ENCODE peak calls at places on chromosome 21, in six cellular contexts. One of them, this sample, is unnamed.
A peak's percentile ranks its signal among the peaks of the same experiment; 100 is the strongest.

GRCh38 chr21:45913886-45914285 is 67.7 kb upstream of the COL6A1 start:
- DNase-seq in stromal cell of bone marrow: no peak
- DNase-seq in Calu3: no peak
- DNase-seq in testis: no peak
- DNase-seq in AG08396: no peak
- DNase-seq in activated T-cell treated with anti-CD3 and anti-CD28 coated beads for 1 hour: no peak
- DNase-seq in this sample: no peak

GRCh38 chr21:32414579-32415358 is 2.3 kb downstream of the EVA1C start:
- DNase-seq in stromal cell of bone marrow: peak; percentile 33
- DNase-seq in Calu3: peak; percentile 8
- DNase-seq in testis: peak; percentile 35
- DNase-seq in AG08396: peak; percentile 39
- DNase-seq in activated T-cell treated with anti-CD3 and anti-CD28 coated beads for 1 hour: no peak
- DNase-seq in this sample: no peak

GRCh38 chr21:32768530-32768929 is 3.0 kb downstream of the PAXBP1 start:
- DNase-seq in stromal cell of bone marrow: no peak
- DNase-seq in Calu3: no peak
- DNase-seq in testis: no peak
- DNase-seq in AG08396: no peak
- DNase-seq in activated T-cell treated with anti-CD3 and anti-CD28 coated beads for 1 hour: no peak
- DNase-seq in this sample: no peak

GRCh38 chr21:32521736-32522360 is 63.5 kb downstream of the TCP10L start:
- DNase-seq in stromal cell of bone marrow: no peak
- DNase-seq in Calu3: no peak
- DNase-seq in testis: no peak
- DNase-seq in AG08396: no peak
- DNase-seq in activated T-cell treated with anti-CD3 and anti-CD28 coated beads for 1 hour: no peak
- DNase-seq in this sample: no peak

GRCh38 chr21:33976082-33976979 is 60.7 kb upstream of the ATP5PO start:
- DNase-seq in stromal cell of bone marrow: peak; percentile 98
- DNase-seq in Calu3: peak; percentile 16
- DNase-seq in testis: no peak
- DNase-seq in AG08396: peak; percentile 82
- DNase-seq in activated T-cell treated with anti-CD3 and anti-CD28 coated beads for 1 hour: peak; percentile 30
- DNase-seq in this sample: peak; percentile 20

GRCh38 chr21:31667141-31667540 is 7.6 kb downstream of the SOD1 start:
- DNase-seq in stromal cell of bone marrow: no peak
- DNase-seq in Calu3: no peak
- DNase-seq in testis: no peak
- DNase-seq in AG08396: no peak
- DNase-seq in activated T-cell treated with anti-CD3 and anti-CD28 coated beads for 1 hour: no peak
- DNase-seq in this sample: no peak

GRCh38 chr21:34844033-34844923 is 175.5 kb downstream of the CLIC6 start:
- DNase-seq in stromal cell of bone marrow: no peak
- DNase-seq in Calu3: no peak
- DNase-seq in testis: peak; percentile 63
- DNase-seq in AG08396: no peak
- DNase-seq in activated T-cell treated with anti-CD3 and anti-CD28 coated beads for 1 hour: no peak
- DNase-seq in this sample: peak; percentile 39

GRCh38 chr21:35024475-35024874 is 24.6 kb downstream of the RUNX1 start:
- DNase-seq in stromal cell of bone marrow: no peak
- DNase-seq in Calu3: no peak
- DNase-seq in testis: no peak
- DNase-seq in AG08396: no peak
- DNase-seq in activated T-cell treated with anti-CD3 and anti-CD28 coated beads for 1 hour: no peak
- DNase-seq in this sample: no peak

GRCh38 chr21:45129231-45129923 is 55.0 kb downstream of the ADARB1 start:
- DNase-seq in stromal cell of bone marrow: no peak
- DNase-seq in Calu3: peak; percentile 11
- DNase-seq in testis: no peak
- DNase-seq in AG08396: no peak
- DNase-seq in activated T-cell treated with anti-CD3 and anti-CD28 coated beads for 1 hour: no peak
- DNase-seq in this sample: no peak

GRCh38 chr21:34613679-34614442 is 1.1 kb downstream of the RCAN1 start:
- DNase-seq in stromal cell of bone marrow: no peak
- DNase-seq in Calu3: peak; percentile 2
- DNase-seq in testis: no peak
- DNase-seq in AG08396: peak; percentile 54
- DNase-seq in activated T-cell treated with anti-CD3 and anti-CD28 coated beads for 1 hour: peak; percentile 7
- DNase-seq in this sample: no peak

GRCh38 chr21:32336711-32337110 is 38.1 kb downstream of the MRAP start:
- DNase-seq in stromal cell of bone marrow: peak; percentile 13
- DNase-seq in Calu3: no peak
- DNase-seq in testis: peak; percentile 57
- DNase-seq in AG08396: peak; percentile 33
- DNase-seq in activated T-cell treated with anti-CD3 and anti-CD28 coated beads for 1 hour: no peak
- DNase-seq in this sample: no peak

GRCh38 chr21:36976882-36977651 is 10.6 kb upstream of the HLCS start:
- DNase-seq in stromal cell of bone marrow: peak; percentile 58
- DNase-seq in Calu3: peak; percentile 48
- DNase-seq in testis: peak; percentile 36
- DNase-seq in AG08396: peak; percentile 34
- DNase-seq in activated T-cell treated with anti-CD3 and anti-CD28 coated beads for 1 hour: no peak
- DNase-seq in this sample: peak; percentile 17

GRCh38 chr21:29697555-29698193 is 242.1 kb downstream of the GRIK1 start:
- DNase-seq in stromal cell of bone marrow: no peak
- DNase-seq in Calu3: no peak
- DNase-seq in testis: no peak
- DNase-seq in AG08396: no peak
- DNase-seq in activated T-cell treated with anti-CD3 and anti-CD28 coated beads for 1 hour: no peak
- DNase-seq in this sample: no peak

GRCh38 chr21:42753804-42754203 is 100.4 kb downstream of the PDE9A start:
- DNase-seq in stromal cell of bone marrow: no peak
- DNase-seq in Calu3: no peak
- DNase-seq in testis: no peak
- DNase-seq in AG08396: no peak
- DNase-seq in activated T-cell treated with anti-CD3 and anti-CD28 coated beads for 1 hour: no peak
- DNase-seq in this sample: no peak

GRCh38 chr21:34351786-34352241 is 12.0 kb upstream of the KCNE2 start:
- DNase-seq in stromal cell of bone marrow: no peak
- DNase-seq in Calu3: peak; percentile 39
- DNase-seq in testis: peak; percentile 70
- DNase-seq in AG08396: peak; percentile 53
- DNase-seq in activated T-cell treated with anti-CD3 and anti-CD28 coated beads for 1 hour: no peak
- DNase-seq in this sample: peak; percentile 51

GRCh38 chr21:44927587-44928461 is 7.1 kb upstream of the ITGB2 start:
- DNase-seq in stromal cell of bone marrow: peak; percentile 21
- DNase-seq in Calu3: peak; percentile 57
- DNase-seq in testis: no peak
- DNase-seq in AG08396: peak; percentile 68
- DNase-seq in activated T-cell treated with anti-CD3 and anti-CD28 coated beads for 1 hour: peak; percentile 86
- DNase-seq in this sample: peak; percentile 54